ENCODE peak calls at places on chromosome 9, in four cellular contexts. W, E, S and I are unnamed samples.
A peak's percentile ranks its signal among the peaks of the same experiment; 100 is the strongest.

GRCh38 chr9:123291736-123292135 is 23.4 kb upstream of the STRBP start:
- DNase-seq in E (no peak), S (peak; percentile 18), W (no peak), I (no peak)

GRCh38 chr9:14245901-14246525 is 67.9 kb downstream of the NFIB start:
- DNase-seq in E (no peak), W (no peak), S (no peak), I (no peak)

GRCh38 chr9:112570731-112571167 is 84.1 kb downstream of the KIAA1958 start:
- DNase-seq in E (peak; percentile 89), S (no peak), W (no peak), I (no peak)

GRCh38 chr9:126550891-126551351 is 62.8 kb upstream of the LMX1B start:
- DNase-seq in W (no peak), E (no peak), S (no peak), I (no peak)

GRCh38 chr9:131848570-131849160 is 108.8 kb upstream of the RAPGEF1 start:
- DNase-seq in S (no peak), E (no peak), W (no peak), I (no peak)

GRCh38 chr9:33795281-33795680 is at the start of gene PRSS3:
- DNase-seq in W (no peak), S (no peak), E (no peak), I (no peak)

GRCh38 chr9:116860509-116861120 is 173.5 kb downstream of the TRIM32 start:
- DNase-seq in W (no peak), S (peak; percentile 80), E (peak; percentile 49), I (peak; percentile 88)

GRCh38 chr9:126516936-126517750 is 96.6 kb upstream of the LMX1B start:
- DNase-seq in W (no peak), E (peak; percentile 87), S (no peak), I (peak; percentile 78)

GRCh38 chr9:16192403-16193017 is 639.7 kb downstream of the CCDC171 start:
- DNase-seq in W (no peak), S (no peak), E (no peak), I (no peak)

GRCh38 chr9:15249042-15249818 is 57.8 kb downstream of the TTC39B start:
- DNase-seq in E (no peak), W (no peak), S (no peak), I (peak; percentile 38)

GRCh38 chr9:86511614-86512360 is 157.6 kb upstream of the TUT7 start:
- DNase-seq in S (no peak), W (no peak), E (no peak), I (no peak)

GRCh38 chr9:38047301-38048251 is 21.5 kb downstream of the SHB start:
- DNase-seq in S (peak; percentile 58), W (no peak), E (peak; percentile 99), I (peak; percentile 91)

GRCh38 chr9:81489048-81489447 is 200.3 kb downstream of the TLE1 start:
- DNase-seq in W (no peak), E (no peak), S (no peak), I (no peak)

GRCh38 chr9:133767625-133768024 is 29.5 kb upstream of the SARDH start:
- DNase-seq in W (no peak), E (no peak), S (no peak), I (no peak)

GRCh38 chr9:70988551-70988950 is 132.9 kb downstream of the TRPM3 start:
- DNase-seq in W (no peak), E (no peak), S (no peak), I (peak; percentile 4)

GRCh38 chr9:116250881-116251280 is 97.3 kb downstream of the PAPPA start:
- DNase-seq in S (no peak), E (no peak), W (no peak), I (no peak)

GRCh38 chr9:99389087-99390033 is 167.3 kb downstream of the SEC61B start:
- DNase-seq in E (no peak), S (no peak), W (no peak), I (no peak)

GRCh38 chr9:126511426-126511825 is 102.3 kb upstream of the LMX1B start:
- DNase-seq in S (no peak), E (no peak), W (no peak), I (no peak)

GRCh38 chr9:114163517-114163924 is 8.2 kb downstream of the COL27A1 start:
- DNase-seq in S (no peak), E (peak; percentile 45), W (no peak), I (peak; percentile 79)

GRCh38 chr9:4985376-4986266 is 549 bp downstream of the JAK2 start:
- DNase-seq in W (no peak), E (no peak), S (peak; percentile 43), I (peak; percentile 67)

GRCh38 chr9:121840838-121841760 is 189.7 kb downstream of the DAB2IP start:
- DNase-seq in E (no peak), W (no peak), S (no peak), I (no peak)

GRCh38 chr9:114336699-114337395 is 7.2 kb downstream of the ORM2 start:
- DNase-seq in W (no peak), S (no peak), E (no peak), I (no peak)

GRCh38 chr9:86614871-86615849 is 260.9 kb upstream of the TUT7 start:
- DNase-seq in S (peak; percentile 16), E (peak; percentile 37), W (no peak), I (peak; percentile 74)

GRCh38 chr9:35555881-35556280 is 49.2 kb upstream of the TESK1 start:
- DNase-seq in S (no peak), W (no peak), E (no peak), I (no peak)

GRCh38 chr9:134356496-134357470 is 30.5 kb downstream of the RXRA start:
- DNase-seq in E (no peak), W (no peak), S (peak; percentile 87), I (no peak)

GRCh38 chr9:117224676-117225075 is 190.2 kb downstream of the ASTN2 start:
- DNase-seq in E (no peak), W (no peak), S (no peak), I (peak; percentile 51)

GRCh38 chr9:129351642-129352151 is 173.6 kb upstream of the IER5L start:
- DNase-seq in E (no peak), S (peak; percentile 44), W (no peak), I (peak; percentile 73)

GRCh38 chr9:70451765-70452164 is 37.3 kb upstream of the KLF9 start:
- DNase-seq in W (no peak), S (no peak), E (no peak), I (no peak)

GRCh38 chr9:108779506-108779905 is 76.3 kb downstream of the ACTL7B start:
- DNase-seq in E (no peak), W (no peak), S (no peak), I (no peak)

GRCh38 chr9:967851-968641 is 8.4 kb upstream of the DMRT3 start:
- DNase-seq in W (no peak), S (no peak), E (no peak), I (peak; percentile 75)

GRCh38 chr9:70475211-70475610 is 60.8 kb upstream of the KLF9 start:
- DNase-seq in W (no peak), E (no peak), S (no peak), I (no peak)

GRCh38 chr9:137302176-137303030 is at the start of gene NRARP:
- DNase-seq in S (peak; percentile 94), E (no peak), W (no peak), I (peak; percentile 88)

GRCh38 chr9:137299938-137300337 is 2.1 kb downstream of the NRARP start:
- DNase-seq in E (no peak), S (no peak), W (no peak), I (peak; percentile 80)

GRCh38 chr9:137303031-137303892 is 1.2 kb upstream of the NRARP start:
- DNase-seq in W (no peak), E (no peak), S (no peak), I (peak; percentile 70)

GRCh38 chr9:137300607-137301085 is 1.4 kb downstream of the NRARP start:
- DNase-seq in S (peak; percentile 52), W (no peak), E (no peak), I (peak; percentile 84)

DNA sequence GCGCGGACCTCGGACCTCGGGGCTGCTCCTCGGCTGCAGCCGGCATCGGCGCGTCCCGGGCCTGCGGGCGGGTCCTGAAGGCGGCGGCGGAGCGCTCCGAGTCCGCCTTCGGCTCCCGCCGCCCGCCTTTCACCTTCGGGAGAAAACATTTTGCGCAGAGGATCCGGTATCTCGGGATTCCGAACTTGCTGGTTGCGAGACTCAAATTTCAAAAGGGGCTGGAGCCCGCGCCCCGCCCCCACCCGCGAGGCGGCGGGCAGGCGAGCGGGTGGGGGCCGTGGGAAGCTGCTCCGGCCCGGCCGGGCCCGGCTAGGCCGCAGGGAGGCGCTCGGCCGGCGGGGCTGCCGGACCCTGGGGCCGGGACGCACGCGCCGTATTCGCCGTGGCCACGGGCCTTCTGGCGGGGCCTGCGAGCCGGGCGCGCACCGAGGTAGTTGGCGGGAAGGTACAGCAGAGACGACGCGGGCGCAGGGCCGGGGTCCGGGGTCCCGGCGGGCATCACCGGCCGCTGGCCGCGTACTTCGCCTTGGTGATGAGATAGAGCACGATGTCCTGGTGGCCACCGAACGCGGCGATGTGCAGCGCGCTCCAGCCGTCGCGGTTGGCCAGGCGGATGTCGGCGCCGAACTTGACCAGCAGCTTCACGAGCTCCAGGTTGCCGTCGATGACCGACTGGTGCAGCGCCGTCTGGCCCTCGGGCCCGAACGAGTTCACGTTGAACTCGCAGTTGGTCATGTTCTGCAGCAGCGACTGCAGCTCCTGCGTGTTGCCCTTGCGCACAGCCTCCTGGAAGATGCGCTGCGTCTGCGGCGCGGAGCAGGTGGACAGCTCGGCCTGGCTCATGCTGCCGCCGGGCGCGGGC is 754 bp downstream of the NRARP start:
- DNase-seq in S (peak; percentile 70), W (no peak), E (no peak), I (peak; percentile 77)
- TF ChIP-seq JUNB in S (no peak), W (no peak), E (no peak), I (no peak)

GRCh38 chr9:18684608-18685317 is 210.8 kb downstream of the ADAMTSL1 start:
- DNase-seq in W (no peak), E (no peak), S (no peak), I (no peak)

GRCh38 chr9:18692240-18692639 is 218.3 kb downstream of the ADAMTSL1 start:
- DNase-seq in W (no peak), S (no peak), E (no peak), I (no peak)

GRCh38 chr9:18689881-18690280 is 215.9 kb downstream of the ADAMTSL1 start:
- DNase-seq in W (no peak), E (no peak), S (no peak), I (no peak)

GRCh38 chr9:18689166-18689565 is 215.2 kb downstream of the ADAMTSL1 start:
- DNase-seq in E (no peak), W (no peak), S (no peak), I (no peak)

GRCh38 chr9:18688581-18688980 is 214.6 kb downstream of the ADAMTSL1 start:
- DNase-seq in W (no peak), E (no peak), S (no peak), I (no peak)
- TF ChIP-seq CREB1 in W (no peak), E (no peak), S (no peak), I (no peak)

GRCh38 chr9:127977877-127978647 is 2.7 kb downstream of the EEIG1 start:
- DNase-seq in S (peak; percentile 55), E (no peak), W (no peak), I (peak; percentile 74)
- H3K4me1 ChIP-seq in S (peaks cover 78% of the 10 kb centered on the region), E (peaks cover 70% of the 10 kb centered on the region), W (peaks cover 40% of the 10 kb centered on the region), I (peaks cover 44% of the 10 kb centered on the region)

DNA sequence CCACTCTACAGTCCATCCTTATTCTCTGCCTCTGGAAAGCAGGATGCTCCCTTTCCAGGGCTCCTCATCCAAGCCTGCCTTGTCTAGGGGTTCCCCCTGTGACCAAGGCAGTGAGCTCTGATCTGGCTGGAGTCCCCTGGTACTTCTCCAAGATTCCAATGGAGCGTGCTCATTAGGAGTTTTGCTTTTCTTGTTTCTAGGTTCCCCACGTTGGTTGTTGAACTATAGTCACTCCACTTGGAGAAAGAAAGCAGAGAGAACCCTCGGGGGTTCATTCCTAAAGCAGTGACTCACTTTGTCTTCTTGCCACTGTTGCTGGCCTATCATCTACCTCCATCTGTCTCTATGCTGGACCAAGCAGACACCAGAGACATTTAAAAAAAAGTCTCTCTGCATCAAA is 192.6 kb downstream of the TLE4 start:
- DNase-seq in S (no peak), W (no peak), E (no peak), I (no peak)
- TF ChIP-seq JUNB in S (no peak), W (no peak), E (no peak), I (no peak)